ENCODE peak calls at places on chromosome 3, in nine cellular contexts. I is uterus, S is testis, A is heart left ventricle, U is A549, L is stomach, B is body of pancreas, X is ovary, W is K562. G is an unnamed sample.

GRCh38 chr3:57928511-57928910 is 79.7 kb upstream of the FLNB start:
- DNase-seq in I (no peak), S (no peak), A (no peak), U (no peak), L (no peak), B (no peak), X (no peak), W (no peak), G (no peak)

GRCh38 chr3:19541284-19541683 is 392.7 kb downstream of the EFHB start:
- DNase-seq in I (no peak), S (no peak), A (no peak), U (no peak), L (no peak), B (no peak), X (no peak), W (no peak), G (no peak)

GRCh38 chr3:45887285-45887684 is 942 bp downstream of the CCR9 start:
- DNase-seq in I (no peak), S (no peak), A (no peak), U (no peak), L (no peak), B (no peak), X (no peak), W (no peak), G (no peak)

GRCh38 chr3:123448503-123449091 is at the start of gene ADCY5:
- DNase-seq in I (no peak), S (no peak), A (no peak), U (no peak), L (no peak), B (peak), X (peak), W (no peak), G (no peak)

GRCh38 chr3:119665954-119666559 is 5.7 kb upstream of the POPDC2 start:
- DNase-seq in I (no peak), S (no peak), A (no peak), U (no peak), L (no peak), B (no peak), X (no peak), W (no peak), G (no peak)

GRCh38 chr3:123706871-123707270 is 122.0 kb upstream of the HACD2 start:
- DNase-seq in I (no peak), S (peak), A (no peak), U (no peak), L (no peak), B (no peak), X (no peak), W (no peak), G (no peak)

GRCh38 chr3:130786306-130786705 is 39.7 kb upstream of the PIK3R4 start:
- DNase-seq in I (no peak), S (no peak), A (no peak), U (no peak), L (no peak), B (no peak), X (no peak), W (no peak), G (no peak)

GRCh38 chr3:195566797-195567196 is 16.9 kb downstream of the APOD start:
- DNase-seq in I (no peak), S (no peak), A (no peak), U (no peak), L (no peak), B (no peak), X (no peak), W (peak), G (no peak)

GRCh38 chr3:114632757-114633424 is 339.1 kb downstream of the TIGIT start:
- DNase-seq in I (no peak), S (no peak), A (no peak), U (no peak), L (no peak), B (no peak), X (no peak), W (no peak), G (no peak)

GRCh38 chr3:184186902-184187207 is 856 bp downstream of the ABCF3 start:
- DNase-seq in I (no peak), S (no peak), A (no peak), U (no peak), L (no peak), B (no peak), X (no peak), W (peak), G (peak)

GRCh38 chr3:184185461-184186183 is 377 bp upstream of the ABCF3 start:
- DNase-seq in I (peak), S (peak), A (peak), U (peak), L (peak), B (peak), X (peak), W (peak), G (peak)

GRCh38 chr3:184184546-184185234 is 1.3 kb upstream of the ABCF3 start:
- DNase-seq in I (no peak), S (no peak), A (no peak), U (no peak), L (no peak), B (no peak), X (no peak), W (no peak), G (no peak)

GRCh38 chr3:184188080-184188479 is 2.1 kb downstream of the ABCF3 start:
- DNase-seq in I (no peak), S (no peak), A (no peak), U (no peak), L (no peak), B (no peak), X (no peak), W (no peak), G (no peak)

GRCh38 chr3:184186184-184186901 is at the start of gene ABCF3:
- DNase-seq in I (peak), S (no peak), A (no peak), U (no peak), L (no peak), B (peak), X (peak), W (no peak), G (peak)
- TF ChIP-seq POLR2A in I (peak), S (no peak), A (no peak), U (peak), L (peak), B (peak), X (peak), W (peak), G (peak)

GRCh38 chr3:126570103-126570541 is 11.4 kb upstream of the C3orf22 start:
- DNase-seq in I (no peak), S (no peak), A (no peak), U (no peak), L (no peak), B (no peak), X (no peak), W (peak), G (no peak)
- TF ChIP-seq CTCF in I (no peak), S (no peak), A (no peak), U (no peak), L (no peak), B (no peak), X (no peak), W (peak), G (no peak)

GRCh38 chr3:146078031-146078430 is 83.0 kb downstream of the PLOD2 start:
- DNase-seq in I (no peak), S (no peak), A (no peak), U (no peak), L (no peak), B (no peak), X (no peak), W (no peak), G (no peak)
- H3K4me3 ChIP-seq in I (no peak), S (no peak), A (no peak), U (no peak), L (no peak), B (no peak), X (no peak), W (no peak), G (no peak)

GRCh38 chr3:141385386-141386079 is 17.2 kb downstream of the ZBTB38 start:
- DNase-seq in I (no peak), S (no peak), A (no peak), U (no peak), L (no peak), B (no peak), X (no peak), W (no peak), G (no peak)

GRCh38 chr3:141384575-141384974 is 16.3 kb downstream of the ZBTB38 start:
- DNase-seq in I (no peak), S (no peak), A (no peak), U (no peak), L (no peak), B (no peak), X (no peak), W (no peak), G (no peak)

GRCh38 chr3:141386080-141386594 is 17.8 kb downstream of the ZBTB38 start:
- DNase-seq in I (no peak), S (no peak), A (no peak), U (no peak), L (no peak), B (no peak), X (no peak), W (no peak), G (no peak)

GRCh38 chr3:141387446-141388030 is 19.2 kb downstream of the ZBTB38 start:
- DNase-seq in I (no peak), S (no peak), A (no peak), U (no peak), L (no peak), B (no peak), X (no peak), W (no peak), G (no peak)

GRCh38 chr3:141386611-141387110 is 18.4 kb downstream of the ZBTB38 start:
- DNase-seq in I (no peak), S (no peak), A (no peak), U (no peak), L (no peak), B (no peak), X (no peak), W (peak), G (no peak)
- TF ChIP-seq POLR2A in I (no peak), S (no peak), A (no peak), U (no peak), L (no peak), B (no peak), X (no peak), W (no peak), G (no peak)

GRCh38 chr3:175940243-175940642 is 1081.1 kb downstream of the NAALADL2 start:
- DNase-seq in I (no peak), S (no peak), A (no peak), U (no peak), L (no peak), B (no peak), X (no peak), W (no peak), G (no peak)

GRCh38 chr3:175940881-175941280 is 1081.7 kb downstream of the NAALADL2 start:
- DNase-seq in I (no peak), S (peak), A (no peak), U (no peak), L (no peak), B (no peak), X (no peak), W (no peak), G (peak)

GRCh38 chr3:175941352-175941751 is 1082.2 kb downstream of the NAALADL2 start:
- DNase-seq in I (no peak), S (peak), A (no peak), U (no peak), L (no peak), B (no peak), X (no peak), W (peak), G (peak)
- TF ChIP-seq CTCF in I (no peak), S (peak), A (no peak), U (no peak), L (no peak), B (no peak), X (no peak), W (no peak), G (peak)

GRCh38 chr3:53219897-53220483 is 35.8 kb downstream of the TKT start:
- DNase-seq in I (peak), S (peak), A (peak), U (peak), L (peak), B (peak), X (peak), W (peak), G (peak)

GRCh38 chr3:53223025-53223424 is 32.8 kb downstream of the TKT start:
- DNase-seq in I (no peak), S (no peak), A (no peak), U (no peak), L (no peak), B (no peak), X (no peak), W (no peak), G (no peak)

GRCh38 chr3:53221827-53222182 is 34.0 kb downstream of the TKT start:
- DNase-seq in I (no peak), S (no peak), A (no peak), U (no peak), L (no peak), B (no peak), X (no peak), W (no peak), G (no peak)

GRCh38 chr3:53222183-53222901 is 33.5 kb downstream of the TKT start:
- DNase-seq in I (no peak), S (no peak), A (no peak), U (no peak), L (no peak), B (no peak), X (peak), W (no peak), G (no peak)

DNA sequence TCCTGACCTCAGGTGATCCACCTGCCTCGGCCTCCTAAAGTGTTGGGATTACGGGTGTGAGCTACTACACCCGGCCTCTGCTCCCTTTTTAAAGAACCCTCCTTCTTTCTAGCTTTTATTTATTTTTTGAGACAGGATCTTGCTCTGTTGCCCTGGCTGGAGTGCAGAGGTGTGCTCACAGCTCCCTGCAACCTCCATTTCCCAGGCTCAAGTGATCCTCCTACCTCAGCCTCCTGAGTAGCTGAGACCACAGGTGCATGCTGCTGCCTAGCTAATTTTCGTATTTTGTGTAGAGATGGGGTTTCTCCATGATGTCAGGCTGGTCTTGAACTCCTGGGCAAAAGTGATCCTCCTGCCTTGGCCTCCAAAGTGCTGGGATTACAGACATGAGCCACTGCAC is 34.5 kb downstream of the TKT start:
- DNase-seq in I (no peak), S (no peak), A (no peak), U (no peak), L (no peak), B (no peak), X (no peak), W (no peak), G (no peak)
- H3K4me3 ChIP-seq in I (no peak), S (no peak), A (no peak), U (no peak), L (no peak), B (no peak), X (no peak), W (no peak), G (no peak)

GRCh38 chr3:52225452-52226228 is at the start of gene TLR9:
- DNase-seq in I (no peak), S (no peak), A (peak), U (no peak), L (no peak), B (no peak), X (no peak), W (no peak), G (peak)

GRCh38 chr3:52227766-52228165 is 2.3 kb upstream of the TLR9 start:
- DNase-seq in I (no peak), S (no peak), A (no peak), U (no peak), L (no peak), B (no peak), X (no peak), W (no peak), G (no peak)

GRCh38 chr3:52227117-52227516 is 1.7 kb upstream of the TLR9 start:
- DNase-seq in I (no peak), S (no peak), A (no peak), U (no peak), L (no peak), B (no peak), X (no peak), W (no peak), G (no peak)

GRCh38 chr3:52228266-52228665 is 2.8 kb upstream of the TLR9 start:
- DNase-seq in I (no peak), S (no peak), A (no peak), U (no peak), L (no peak), B (no peak), X (no peak), W (no peak), G (no peak)

DNA sequence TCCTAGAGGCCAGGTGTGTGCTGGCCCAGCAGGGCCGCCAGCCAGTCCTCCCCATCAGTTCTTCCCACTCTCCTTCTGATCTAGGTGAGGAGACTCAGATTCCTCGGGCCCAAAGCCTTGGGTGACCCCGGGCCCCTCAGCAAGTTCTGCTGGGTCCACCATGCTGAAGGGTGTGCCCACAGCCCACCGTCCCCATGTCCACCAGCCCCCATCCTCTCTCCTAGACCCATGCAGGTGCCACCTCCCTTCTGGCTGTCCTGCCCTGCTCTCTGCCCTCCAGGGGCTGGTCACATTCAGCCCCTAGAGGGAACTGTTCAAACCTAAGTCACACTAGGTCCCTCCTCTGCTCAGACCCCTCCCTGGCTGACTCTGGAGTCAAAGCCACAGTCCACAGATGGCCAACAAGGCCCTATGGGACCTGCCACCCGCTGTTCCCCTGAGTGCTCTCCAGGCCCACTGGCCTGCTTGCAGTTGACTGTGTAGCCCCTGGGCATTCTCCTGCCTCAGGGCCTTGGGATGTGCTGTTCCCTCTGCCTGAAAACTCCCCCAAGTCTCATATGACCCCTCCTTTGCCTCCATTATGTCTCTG is 878 bp upstream of the TLR9 start:
- DNase-seq in I (no peak), S (no peak), A (no peak), U (no peak), L (no peak), B (no peak), X (no peak), W (no peak), G (peak)
- TF ChIP-seq POLR2A in I (no peak), S (no peak), A (no peak), U (no peak), L (no peak), B (no peak), X (no peak), W (no peak), G (no peak)

GRCh38 chr3:13651775-13652428 is 103.0 kb downstream of the FBLN2 start:
- DNase-seq in I (no peak), S (no peak), A (no peak), U (no peak), L (no peak), B (no peak), X (no peak), W (peak), G (no peak)
- TF ChIP-seq CTCF in I (no peak), S (no peak), A (no peak), U (no peak), L (no peak), B (no peak), X (no peak), W (no peak), G (no peak)

DNA sequence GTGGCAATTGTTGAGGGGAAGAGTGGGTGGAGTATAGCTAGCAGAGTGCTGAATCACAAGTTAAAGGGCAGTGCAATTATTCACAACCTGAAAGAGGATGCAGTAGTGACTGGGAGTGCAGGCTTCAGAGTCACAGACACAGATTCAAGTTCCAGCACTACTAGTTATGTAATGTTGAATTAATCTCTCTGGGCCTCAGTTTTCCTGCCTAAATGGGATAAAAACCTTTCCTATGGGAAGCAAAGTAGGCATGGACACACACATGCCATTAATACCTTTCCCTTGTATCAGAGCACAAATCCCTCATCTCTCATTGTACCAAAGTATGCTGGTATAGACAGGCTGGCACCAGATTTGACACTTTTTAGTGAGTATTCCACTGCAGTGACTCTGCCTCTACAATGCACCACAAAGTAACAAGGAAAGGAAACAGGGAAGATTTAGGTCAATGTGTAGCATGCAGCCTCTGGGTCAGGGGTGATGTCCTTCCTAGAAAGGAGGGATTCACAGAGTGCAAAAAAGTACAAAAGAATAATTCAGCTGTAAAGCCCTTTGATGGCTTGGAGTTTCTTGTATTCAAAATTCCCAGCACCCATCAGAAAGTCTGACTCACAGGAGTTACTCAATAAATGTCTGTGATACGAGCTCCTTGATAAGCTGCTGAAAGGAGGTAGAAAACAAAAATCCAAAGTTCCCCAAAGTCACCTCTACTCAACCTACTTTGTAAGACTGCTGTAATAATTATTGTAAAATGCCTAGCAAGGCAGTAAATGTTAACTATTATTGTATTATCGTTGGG is 507.5 kb upstream of the TGFBR2 start:
- DNase-seq in I (no peak), S (no peak), A (no peak), U (no peak), L (no peak), B (no peak), X (no peak), W (no peak), G (peak)
- H3K4me3 ChIP-seq in I (no peak), S (no peak), A (no peak), U (no peak), L (no peak), B (no peak), X (no peak), W (no peak), G (no peak)

G was measured in NB4.